ENCODE peak calls at places on chromosomes 1 and 21, in six cellular contexts. U is right cardiac atrium, P is T-helper 9 cell, E is T-helper 17 cell, J is esophagus squamous epithelium, T is A549. Q is an unnamed sample.

GRCh38 chr1:25695066-25695990 is 78.7 kb downstream of the MAN1C1 start:
- DNase-seq in P (no peak), U (peak), J (no peak), T (peak), E (no peak), Q (peak)

GRCh38 chr1:47711848-47712492 is 274.1 kb downstream of the FOXD2 start:
- DNase-seq in P (no peak), U (no peak), T (no peak), E (no peak), J (no peak), Q (no peak)

GRCh38 chr1:7646164-7646563 is 124.9 kb upstream of the VAMP3 start:
- DNase-seq in U (peak), T (no peak), E (no peak), J (no peak), P (no peak), Q (no peak)

GRCh38 chr1:72516826-72517225 is 234.5 kb upstream of the NEGR1 start:
- DNase-seq in T (no peak), P (no peak), E (no peak), U (no peak), J (no peak), Q (no peak)

GRCh38 chr1:174828264-174828663 is 171.5 kb upstream of the CACYBP start:
- DNase-seq in U (no peak), J (no peak), P (no peak), T (no peak), E (no peak), Q (no peak)

GRCh38 chr1:110475358-110476027 is 24.5 kb downstream of the PROK1 start:
- DNase-seq in E (no peak), P (no peak), U (no peak), J (no peak), T (no peak), Q (no peak)

GRCh38 chr1:172293379-172293778 is 127.1 kb upstream of the C1orf105 start:
- DNase-seq in E (no peak), U (no peak), T (no peak), P (no peak), J (no peak), Q (no peak)

GRCh38 chr1:30250338-30251022 is 472.9 kb downstream of the MATN1 start:
- DNase-seq in U (no peak), T (no peak), E (no peak), P (no peak), J (no peak), Q (no peak)

GRCh38 chr1:42928859-42929258 is 29.8 kb downstream of the SLC2A1 start:
- DNase-seq in E (no peak), P (no peak), J (no peak), T (no peak), U (no peak), Q (no peak)

GRCh38 chr1:223718850-223719249 is 6.5 kb downstream of the CAPN2 start:
- DNase-seq in P (no peak), J (no peak), T (no peak), U (no peak), E (no peak), Q (no peak)

GRCh38 chr1:109112056-109112651 is 1.8 kb upstream of the ELAPOR1 start:
- DNase-seq in J (no peak), P (no peak), T (peak), U (no peak), E (no peak), Q (no peak)

GRCh38 chr1:35569956-35570355 is 3.2 kb upstream of the TFAP2E start:
- DNase-seq in J (no peak), E (no peak), U (no peak), T (no peak), P (no peak), Q (no peak)

GRCh38 chr1:85617582-85618237 is 37.1 kb downstream of the CCN1 start:
- DNase-seq in P (no peak), T (no peak), E (no peak), U (no peak), J (no peak), Q (no peak)

GRCh38 chr1:155178441-155179106 is 4.9 kb downstream of the TRIM46 start:
- DNase-seq in P (no peak), U (no peak), T (no peak), J (no peak), E (no peak), Q (no peak)

GRCh38 chr1:202192770-202193613 is 607 bp upstream of the LGR6 start:
- DNase-seq in E (peak), J (no peak), T (peak), P (peak), U (peak), Q (peak)

GRCh38 chr1:35708179-35708891 is 10.3 kb downstream of the C1orf216 start:
- DNase-seq in J (no peak), T (no peak), E (no peak), P (no peak), U (no peak), Q (no peak)

GRCh38 chr1:116763787-116764465 is 9.7 kb downstream of the CD2 start:
- DNase-seq in E (no peak), J (no peak), P (no peak), U (no peak), T (peak), Q (no peak)

GRCh38 chr1:185595835-185596667 is 138.1 kb upstream of the HMCN1 start:
- DNase-seq in E (no peak), T (peak), P (peak), J (no peak), U (no peak), Q (no peak)

GRCh38 chr1:111247125-111247838 is 19.8 kb downstream of the CHI3L2 start:
- DNase-seq in P (no peak), U (no peak), E (no peak), T (no peak), J (no peak), Q (no peak)

GRCh38 chr1:229557913-229558414 is 543 bp downstream of the ABCB10 start:
- DNase-seq in E (no peak), P (peak), J (no peak), T (peak), U (peak), Q (peak)

GRCh38 chr1:192826791-192827477 is 18.1 kb downstream of the RGS2 start:
- DNase-seq in T (peak), J (no peak), E (no peak), P (no peak), U (no peak), Q (no peak)

GRCh38 chr1:156154317-156154749 is 948 bp downstream of the SEMA4A start:
- DNase-seq in P (no peak), T (no peak), E (no peak), U (peak), J (no peak), Q (peak)

GRCh38 chr1:204837440-204838084 is 33.1 kb upstream of the NFASC start:
- DNase-seq in J (no peak), E (no peak), T (peak), P (peak), U (no peak), Q (no peak)

GRCh38 chr1:21035794-21036193 is 140.9 kb downstream of the EIF4G3 start:
- DNase-seq in P (no peak), J (no peak), U (no peak), T (no peak), E (no peak), Q (no peak)

GRCh38 chr1:101742513-101742912 is 254.2 kb downstream of the OLFM3 start:
- DNase-seq in T (no peak), P (no peak), J (no peak), U (no peak), E (no peak), Q (no peak)

GRCh38 chr1:3577711-3578432 is 33.4 kb downstream of the MEGF6 start:
- DNase-seq in E (no peak), J (no peak), T (no peak), P (no peak), U (no peak), Q (no peak)

GRCh38 chr1:12088607-12089006 is 25.5 kb downstream of the TNFRSF8 start:
- DNase-seq in E (no peak), J (no peak), T (no peak), P (peak), U (no peak), Q (no peak)

GRCh38 chr21:45335761-45336534 is 48.3 kb upstream of the POFUT2 start:
- DNase-seq in U (peak), J (no peak), T (no peak), P (no peak), E (no peak), Q (peak)

GRCh38 chr1:185721553-185721952 is 12.6 kb upstream of the HMCN1 start:
- DNase-seq in U (no peak), E (no peak), P (no peak), J (no peak), T (no peak), Q (no peak)